ENCODE peak calls at places on chromosome 5, in seven cellular contexts. P is GM03348; Z is HFFc6; Y is activated CD8-positive, alpha-beta T cell treated with anti-CD3 and anti-CD28 coated beads for 36 hours; R is left ventricle myocardium superior; U is NCI-H460; B is cardiac septum. X is an unnamed sample.
A peak's percentile ranks its signal among the peaks of the same experiment; 100 is the strongest.

GRCh38 chr5:18236386-18236785 is 602.1 kb downstream of the TAF11L14 start:
- DNase-seq in P (no peak), Z (no peak), Y (no peak), R (no peak), U (no peak), B (no peak), X (no peak)

GRCh38 chr5:83077662-83078261 is 415 bp downstream of the XRCC4 start:
- DNase-seq in P (no peak), Z (no peak), Y (peak; percentile 27), R (no peak), U (peak; percentile 7), B (no peak), X (no peak)

GRCh38 chr5:66850354-66851075 is 254.3 kb downstream of the MAST4 start:
- DNase-seq in P (peak; percentile 14), Z (no peak), Y (no peak), R (no peak), U (no peak), B (no peak), X (no peak)

GRCh38 chr5:126677101-126677500 is 76.4 kb downstream of the PHAX start:
- DNase-seq in P (no peak), Z (no peak), Y (no peak), R (no peak), U (no peak), B (no peak), X (no peak)

GRCh38 chr5:318341-318897 is 3.1 kb upstream of the AHRR start:
- DNase-seq in P (peak; percentile 54), Z (peak; percentile 62), Y (peak; percentile 17), R (no peak), U (peak; percentile 14), B (no peak), X (no peak)

GRCh38 chr5:138574744-138575193 is 432 bp downstream of the HSPA9 start:
- DNase-seq in P (no peak), Z (no peak), Y (no peak), R (no peak), U (peak; percentile 24), B (no peak), X (no peak)

GRCh38 chr5:159310492-159310891 is 19.8 kb downstream of the IL12B start:
- DNase-seq in P (peak; percentile 13), Z (no peak), Y (peak; percentile 37), R (no peak), U (no peak), B (no peak), X (no peak)

GRCh38 chr5:63262191-63262981 is 683.8 kb downstream of the LRRC70 start:
- DNase-seq in P (peak; percentile 30), Z (peak; percentile 54), Y (no peak), R (no peak), U (peak; percentile 20), B (no peak), X (no peak)

GRCh38 chr5:35947085-35947484 is 8.7 kb upstream of the CAPSL start:
- DNase-seq in P (no peak), Z (no peak), Y (no peak), R (no peak), U (no peak), B (no peak), X (no peak)

GRCh38 chr5:171596391-171596878 is 177.0 kb downstream of the FGF18 start:
- DNase-seq in P (peak; percentile 31), Z (peak; percentile 58), Y (no peak), R (peak; percentile 92), U (no peak), B (peak; percentile 89), X (peak; percentile 90)

GRCh38 chr5:10201223-10201868 is 48.3 kb downstream of the ATPSCKMT start:
- DNase-seq in P (no peak), Z (no peak), Y (no peak), R (no peak), U (no peak), B (no peak), X (no peak)

GRCh38 chr5:160423025-160423554 is 1.4 kb downstream of the PTTG1 start:
- DNase-seq in P (no peak), Z (no peak), Y (no peak), R (no peak), U (no peak), B (no peak), X (no peak)

GRCh38 chr5:14105717-14106435 is 37.3 kb upstream of the TRIO start:
- DNase-seq in P (peak; percentile 75), Z (peak; percentile 86), Y (no peak), R (no peak), U (peak; percentile 25), B (no peak), X (no peak)

GRCh38 chr5:145984072-145984471 is 47.7 kb downstream of the SH3RF2 start:
- DNase-seq in P (no peak), Z (no peak), Y (no peak), R (no peak), U (no peak), B (no peak), X (no peak)

GRCh38 chr5:177447066-177447610 is 524 bp downstream of the PRR7 start:
- DNase-seq in P (peak; percentile 59), Z (no peak), Y (peak; percentile 77), R (peak; percentile 57), U (peak; percentile 47), B (no peak), X (no peak)

GRCh38 chr5:108259306-108259705 is 122.6 kb downstream of the FBXL17 start:
- DNase-seq in P (peak; percentile 27), Z (peak; percentile 19), Y (no peak), R (no peak), U (no peak), B (no peak), X (no peak)

GRCh38 chr5:40735609-40736008 is 20.2 kb downstream of the TTC33 start:
- DNase-seq in P (no peak), Z (no peak), Y (no peak), R (no peak), U (no peak), B (no peak), X (no peak)

GRCh38 chr5:136781464-136781863 is 416.1 kb upstream of the TRPC7 start:
- DNase-seq in P (peak; percentile 54), Z (peak; percentile 59), Y (no peak), R (no peak), U (no peak), B (no peak), X (no peak)

GRCh38 chr5:32600057-32600622 is 14.8 kb downstream of the SUB1 start:
- DNase-seq in P (peak; percentile 86), Z (peak; percentile 79), Y (no peak), R (no peak), U (no peak), B (no peak), X (no peak)

GRCh38 chr5:145838276-145838675 is 3.1 kb upstream of the PRELID2 start:
- DNase-seq in P (no peak), Z (no peak), Y (no peak), R (no peak), U (no peak), B (no peak), X (no peak)

GRCh38 chr5:2929779-2930178 is 178.3 kb upstream of the IRX2 start:
- DNase-seq in P (no peak), Z (no peak), Y (no peak), R (no peak), U (no peak), B (no peak), X (no peak)

GRCh38 chr5:44809215-44809955 is 638 bp downstream of the MRPS30 start:
- DNase-seq in P (peak; percentile 60), Z (peak; percentile 63), Y (peak; percentile 81), R (peak; percentile 52), U (peak; percentile 31), B (peak; percentile 81), X (peak; percentile 72)

GRCh38 chr5:41587668-41588067 is 77.3 kb upstream of the PLCXD3 start:
- DNase-seq in P (no peak), Z (no peak), Y (no peak), R (no peak), U (no peak), B (no peak), X (no peak)

GRCh38 chr5:97131139-97131710 is 11.2 kb downstream of the LIX1 start:
- DNase-seq in P (peak; percentile 55), Z (peak; percentile 71), Y (no peak), R (no peak), U (no peak), B (no peak), X (no peak)

GRCh38 chr5:147854894-147855773 is 23.4 kb upstream of the SCGB3A2 start:
- DNase-seq in P (no peak), Z (no peak), Y (no peak), R (no peak), U (no peak), B (no peak), X (no peak)

GRCh38 chr5:151234476-151235238 is 10.8 kb upstream of the CCDC69 start:
- DNase-seq in P (no peak), Z (peak; percentile 43), Y (peak; percentile 69), R (peak; percentile 84), U (no peak), B (peak; percentile 86), X (no peak)

GRCh38 chr5:78495800-78496199 is 135.4 kb downstream of the SCAMP1 start:
- DNase-seq in P (no peak), Z (no peak), Y (no peak), R (no peak), U (no peak), B (no peak), X (no peak)

GRCh38 chr5:124457901-124458300 is 288.5 kb downstream of the ZNF608 start:
- DNase-seq in P (no peak), Z (no peak), Y (no peak), R (no peak), U (no peak), B (no peak), X (no peak)

GRCh38 chr5:15285901-15286583 is 213.9 kb upstream of the FBXL7 start:
- DNase-seq in P (peak; percentile 48), Z (no peak), Y (no peak), R (peak; percentile 42), U (no peak), B (no peak), X (no peak)

GRCh38 chr5:113804943-113805342 is 291.4 kb downstream of the YTHDC2 start:
- DNase-seq in P (no peak), Z (no peak), Y (no peak), R (no peak), U (no peak), B (no peak), X (no peak)

GRCh38 chr5:33558489-33558888 is 117.7 kb downstream of the TARS1 start:
- DNase-seq in P (peak; percentile 25), Z (peak; percentile 15), Y (no peak), R (no peak), U (peak; percentile 28), B (no peak), X (no peak)

GRCh38 chr5:77629553-77630245 is 8.8 kb downstream of the OTP start:
- DNase-seq in P (no peak), Z (no peak), Y (peak; percentile 7), R (no peak), U (no peak), B (no peak), X (no peak)

X was measured in coronary artery.